ENCODE peak calls at places on chromosomes 12 and 14, in eight cellular contexts. J, N, Z, W, G, I, T and O are unnamed samples.

GRCh38 chr14:85853996-85854526 is 324.1 kb downstream of the FLRT2 start:
- DNase-seq in W (no peak), N (no peak), G (no peak), Z (no peak), T (peak), I (no peak), J (no peak), O (no peak)

GRCh38 chr14:90319634-90320541 is 11.9 kb downstream of the NRDE2 start:
- DNase-seq in Z (no peak), T (no peak), G (no peak), I (no peak), N (no peak), W (no peak), J (no peak), O (no peak)

GRCh38 chr14:94946244-94946643 is 176.3 kb upstream of the GSC start:
- DNase-seq in T (no peak), Z (no peak), N (no peak), J (no peak), I (no peak), W (no peak), G (no peak), O (no peak)

GRCh38 chr14:70601162-70601561 is 707 bp upstream of the MED6 start:
- DNase-seq in T (peak), N (no peak), I (no peak), J (peak), Z (no peak), G (no peak), W (no peak), O (peak)

GRCh38 chr14:93932642-93933041 is 5.5 kb downstream of the FAM181A start:
- DNase-seq in J (no peak), T (no peak), N (no peak), Z (no peak), W (no peak), I (no peak), G (no peak), O (no peak)

GRCh38 chr12:123813349-123813748 is 51.2 kb downstream of the DNAH10 start:
- DNase-seq in W (no peak), Z (no peak), G (no peak), J (peak), N (no peak), T (peak), I (no peak), O (peak)

GRCh38 chr14:35154016-35154415 is 31.7 kb downstream of the PRORP start:
- DNase-seq in J (no peak), I (no peak), W (no peak), T (no peak), Z (no peak), G (no peak), N (no peak), O (no peak)

GRCh38 chr14:100892496-100893227 is 10.9 kb downstream of the RTL1 start:
- DNase-seq in W (no peak), J (no peak), I (no peak), N (peak), Z (peak), T (no peak), G (no peak), O (no peak)

GRCh38 chr12:20436367-20436766 is 68.0 kb downstream of the PDE3A start:
- DNase-seq in J (no peak), T (peak), W (no peak), Z (no peak), I (no peak), N (no peak), G (no peak), O (peak)

GRCh38 chr12:109294286-109294796 is 14.7 kb downstream of the FOXN4 start:
- DNase-seq in W (no peak), J (no peak), Z (no peak), I (no peak), T (no peak), G (no peak), N (no peak), O (no peak)

GRCh38 chr14:86942939-86943338 is 1050.0 kb downstream of the GALC start:
- DNase-seq in J (no peak), I (no peak), G (no peak), T (no peak), Z (no peak), N (no peak), W (no peak), O (no peak)

GRCh38 chr12:46388427-46388992 is 15.9 kb upstream of the SLC38A2 start:
- DNase-seq in T (no peak), Z (no peak), N (no peak), G (no peak), J (peak), W (no peak), I (no peak), O (peak)

GRCh38 chr12:3293446-3294161 is 197.4 kb upstream of the PRMT8 start:
- DNase-seq in G (no peak), I (no peak), Z (no peak), T (peak), J (peak), N (no peak), W (peak), O (peak)

GRCh38 chr14:99986416-99986815 is 78.8 kb upstream of the EVL start:
- DNase-seq in Z (no peak), W (no peak), I (no peak), G (no peak), N (no peak), T (peak), J (no peak), O (no peak)

GRCh38 chr14:99774526-99775307 is 18.5 kb upstream of the EML1 start:
- DNase-seq in W (no peak), G (no peak), T (no peak), Z (peak), J (no peak), I (peak), N (peak), O (peak)

GRCh38 chr14:53953828-53954550 is 2.6 kb downstream of the BMP4 start:
- DNase-seq in N (peak), I (peak), J (no peak), T (peak), Z (peak), W (peak), G (peak), O (peak)

GRCh38 chr12:91833780-91834359 is 311.8 kb downstream of the BTG1 start:
- DNase-seq in Z (no peak), J (no peak), N (no peak), I (no peak), W (no peak), T (no peak), G (no peak), O (no peak)
- H3K4me3 ChIP-seq in Z (no peak), J (no peak), N (no peak), I (no peak), W (no peak), T (no peak), G (no peak), O (no peak)

GRCh38 chr12:54282949-54283593 is 2.5 kb downstream of the HNRNPA1 start:
- DNase-seq in I (no peak), G (no peak), J (no peak), T (no peak), W (no peak), N (peak), Z (no peak), O (no peak)

GRCh38 chr12:54286042-54286931 is 5.8 kb downstream of the HNRNPA1 start:
- DNase-seq in W (no peak), T (no peak), N (no peak), I (no peak), G (no peak), Z (no peak), J (peak), O (no peak)

GRCh38 chr12:54280401-54281260 is at the start of gene HNRNPA1:
- DNase-seq in G (peak), T (peak), W (peak), J (peak), Z (peak), I (peak), N (peak), O (peak)

GRCh38 chr12:54287316-54288157 is 7.0 kb downstream of the HNRNPA1 start:
- DNase-seq in W (no peak), G (no peak), I (no peak), T (no peak), Z (no peak), J (no peak), N (no peak), O (no peak)

GRCh38 chr12:54285150-54286041 is 4.9 kb downstream of the HNRNPA1 start:
- DNase-seq in Z (no peak), G (no peak), N (no peak), T (no peak), W (no peak), J (no peak), I (no peak), O (no peak)
- TF ChIP-seq CTCF in Z (no peak), G (no peak), N (peak), T (peak), W (peak), J (peak), I (no peak), O (peak)

GRCh38 chr14:22627506-22628263 is 16.5 kb downstream of the OR6J1 start:
- DNase-seq in Z (no peak), N (no peak), J (no peak), G (no peak), T (no peak), W (no peak), I (no peak), O (no peak)
- H3K4me3 ChIP-seq in Z (no peak), N (no peak), J (no peak), G (no peak), T (no peak), W (no peak), I (no peak), O (no peak)

DNA sequence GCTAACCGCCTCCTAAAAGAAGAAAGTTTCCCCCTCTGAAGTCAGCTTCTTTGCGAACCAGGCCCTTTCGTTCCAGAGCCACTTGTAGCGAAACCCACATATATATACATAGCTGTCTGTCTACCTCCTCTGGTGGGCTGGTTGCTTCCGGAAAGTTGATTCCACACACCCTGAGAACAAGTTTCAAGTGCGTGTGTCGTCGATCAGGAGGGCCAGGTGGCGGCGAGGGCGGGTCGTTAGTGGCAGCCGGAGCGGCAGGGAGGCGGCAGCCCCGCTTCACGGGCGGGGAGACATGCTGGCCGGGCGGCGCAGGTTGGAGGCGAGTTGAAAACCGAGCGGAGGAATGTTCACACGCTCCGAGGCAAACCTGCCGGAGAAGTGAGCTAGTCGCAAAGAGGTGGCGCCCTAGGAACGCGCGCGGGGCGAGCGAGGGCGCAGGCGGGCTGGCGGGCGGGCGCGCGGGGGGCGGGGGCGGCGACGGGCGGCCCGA is 2.6 kb downstream of the PTHLH start:
- DNase-seq in G (peak), J (peak), Z (peak), W (peak), I (peak), N (peak), T (peak), O (peak)
- TF ChIP-seq CTCF in G (no peak), J (peak), Z (no peak), W (peak), I (no peak), N (no peak), T (no peak), O (no peak)

DNA sequence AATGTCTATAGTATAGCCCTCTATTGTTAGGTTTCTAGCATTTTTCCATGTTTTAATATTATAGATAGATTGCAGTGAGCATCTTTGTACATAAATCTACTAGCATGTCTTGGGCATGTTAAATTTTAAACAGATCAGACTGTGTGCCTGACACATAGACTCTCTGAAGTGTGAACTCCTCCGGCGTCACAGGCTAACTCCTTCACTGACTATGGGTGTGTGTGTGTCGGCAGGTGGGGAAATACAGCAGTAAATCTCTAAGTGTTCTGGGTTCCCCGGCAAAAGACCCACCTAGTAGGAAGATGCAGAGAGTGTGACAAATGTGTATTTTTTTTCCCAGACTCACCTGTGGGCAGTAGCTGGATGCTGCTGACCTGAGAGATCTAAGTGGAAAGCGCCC is 2.3 kb downstream of the VWF start:
- DNase-seq in Z (peak), W (no peak), T (no peak), J (no peak), I (no peak), N (no peak), G (no peak), O (no peak)
- H3K4me3 ChIP-seq in Z (no peak), W (no peak), T (no peak), J (no peak), I (no peak), N (no peak), G (no peak), O (no peak)